ENCODE peak calls at places on chromosomes 6 and 20, in five cellular contexts. N is effector memory CD4-positive, alpha-beta T cell; D is uterus; Y is tibial nerve; V is IMR-90. H is an unnamed sample. For H3K4me1, the result is how much of the 10 kb centered on the place peaks cover.

GRCh38 chr6:125111219-125111983 is 42.2 kb upstream of the TPD52L1 start:
- DNase-seq in N (no peak), D (no peak), Y (no peak), V (no peak), H (no peak)

GRCh38 chr6:32843321-32843978 is 397 bp downstream of the PSMB8 start:
- DNase-seq in N (no peak), D (no peak), Y (no peak), V (no peak), H (no peak)

GRCh38 chr6:46035242-46035641 is 19.6 kb upstream of the CLIC5 start:
- DNase-seq in N (no peak), D (no peak), Y (no peak), V (no peak), H (no peak)

GRCh38 chr6:123564363-123564762 is 72.4 kb downstream of the TRDN start:
- DNase-seq in N (no peak), D (no peak), Y (no peak), V (no peak), H (no peak)

GRCh38 chr6:147941143-147941542 is 401.5 kb upstream of the SASH1 start:
- DNase-seq in N (no peak), D (no peak), Y (no peak), V (no peak), H (no peak)

GRCh38 chr6:167863897-167864296 is 37.2 kb downstream of the AFDN start:
- DNase-seq in N (no peak), D (no peak), Y (no peak), V (no peak), H (no peak)

GRCh38 chr20:38129893-38130609 is 35.0 kb downstream of the TGM2 start:
- DNase-seq in N (no peak), D (no peak), Y (no peak), V (no peak), H (no peak)

GRCh38 chr6:11140061-11140460 is 28.5 kb upstream of the ERVFRD-1 start:
- DNase-seq in N (no peak), D (no peak), Y (no peak), V (peak), H (no peak)

GRCh38 chr6:63504777-63505384 is 67.4 kb upstream of the LOC128125822 start:
- DNase-seq in N (no peak), D (no peak), Y (no peak), V (no peak), H (no peak)

GRCh38 chr20:60525397-60525796 is 567.2 kb downstream of the CDH26 start:
- DNase-seq in N (no peak), D (no peak), Y (no peak), V (no peak), H (no peak)

GRCh38 chr6:142356271-142356938 is 54.6 kb downstream of the ADGRG6 start:
- DNase-seq in N (no peak), D (no peak), Y (no peak), V (peak), H (no peak)

GRCh38 chr6:49454787-49455709 is 8.0 kb downstream of the MMUT start:
- DNase-seq in N (no peak), D (no peak), Y (no peak), V (no peak), H (no peak)

GRCh38 chr6:21808551-21809181 is 215.1 kb downstream of the SOX4 start:
- DNase-seq in N (no peak), D (peak), Y (no peak), V (no peak), H (no peak)

GRCh38 chr6:52317841-52318581 is 33.5 kb upstream of the MCM3 start:
- DNase-seq in N (no peak), D (no peak), Y (no peak), V (peak), H (no peak)

GRCh38 chr6:26051683-26052310 is 35.4 kb upstream of the HFE start:
- DNase-seq in N (no peak), D (no peak), Y (no peak), V (no peak), H (no peak)

GRCh38 chr6:137234505-137234863 is 15.3 kb upstream of the IFNGR1 start:
- DNase-seq in N (no peak), D (no peak), Y (no peak), V (no peak), H (no peak)

GRCh38 chr6:146297815-146298214 is 245.8 kb upstream of the RAB32 start:
- DNase-seq in N (no peak), D (no peak), Y (no peak), V (no peak), H (no peak)

GRCh38 chr20:4483481-4483880 is 238.2 kb upstream of the PRND start:
- DNase-seq in N (no peak), D (no peak), Y (no peak), V (peak), H (no peak)

GRCh38 chr20:23832775-23833508 is 6.4 kb upstream of the CST2 start:
- DNase-seq in N (no peak), D (no peak), Y (no peak), V (no peak), H (no peak)

GRCh38 chr6:35084511-35085203 is 56.5 kb downstream of the TCP11 start:
- DNase-seq in N (no peak), D (no peak), Y (no peak), V (no peak), H (peak)

GRCh38 chr6:29926081-29926794 is 16.1 kb upstream of the HLA-A start:
- DNase-seq in N (peak), D (peak), Y (no peak), V (peak), H (no peak)

GRCh38 chr20:58138395-58138794 is 90.1 kb downstream of the ANKRD60 start:
- DNase-seq in N (no peak), D (no peak), Y (no peak), V (no peak), H (peak)

DNA sequence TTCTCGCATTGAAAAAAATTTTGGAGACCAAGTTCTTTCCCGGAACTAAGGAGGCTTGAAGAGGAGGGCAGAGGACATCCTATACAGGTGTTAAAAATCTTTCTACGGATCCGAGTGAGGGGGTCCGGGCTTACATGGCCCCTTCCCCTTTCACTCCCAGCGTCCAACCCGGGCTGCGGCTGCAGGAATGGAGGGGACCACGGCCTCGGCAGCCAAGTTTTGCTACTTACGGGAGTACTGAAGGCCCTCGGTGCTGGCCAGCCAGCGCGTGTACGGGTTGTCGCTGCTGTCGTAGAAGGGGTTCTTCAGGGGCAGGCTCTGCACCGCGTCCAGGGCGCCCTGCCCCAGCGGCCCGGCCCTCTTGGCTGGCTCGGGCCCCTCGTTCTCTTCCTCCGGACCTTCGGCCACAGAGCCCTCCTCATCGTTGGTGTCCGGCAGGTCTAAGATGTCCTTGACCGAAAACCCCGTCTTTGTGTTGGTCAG is 642 bp downstream of the NKX2-2 start:
- DNase-seq in N (no peak), D (no peak), Y (no peak), V (no peak), H (no peak)
- H3K4me1 ChIP-seq in N (half or more), D (under half), Y (under half), V (under half), H (half or more)

DNA sequence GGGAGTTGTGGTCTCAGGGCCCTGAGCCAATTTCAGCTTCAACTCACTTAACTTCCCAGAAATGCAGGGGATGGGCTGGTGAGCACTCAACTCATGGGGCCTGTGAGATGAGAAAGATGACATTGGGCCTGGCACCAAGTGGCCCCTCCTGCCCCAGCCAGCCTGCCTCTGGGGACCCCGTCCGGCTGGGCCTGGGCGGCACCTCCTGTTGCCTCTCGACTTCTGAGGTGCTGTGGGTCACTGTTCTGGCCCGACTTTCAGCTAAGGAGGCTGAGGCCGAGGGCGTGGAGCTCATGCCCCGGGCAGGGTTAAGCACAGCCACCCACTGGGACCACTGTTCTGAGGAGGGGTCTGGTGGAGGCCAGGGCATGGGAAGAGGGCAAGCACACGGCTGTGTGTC is 6.7 kb downstream of the RGS19 start:
- DNase-seq in N (no peak), D (no peak), Y (no peak), V (no peak), H (no peak)
- H3K4me1 ChIP-seq in N (under half), D (under half), Y (under half), V (under half), H (under half)

GRCh38 chr20:46400828-46401477 is 5.5 kb downstream of the ELMO2 start:
- DNase-seq in N (peak), D (no peak), Y (no peak), V (peak), H (no peak)
- H3K4me1 ChIP-seq in N (half or more), D (under half), Y (under half), V (under half), H (half or more)

DNA sequence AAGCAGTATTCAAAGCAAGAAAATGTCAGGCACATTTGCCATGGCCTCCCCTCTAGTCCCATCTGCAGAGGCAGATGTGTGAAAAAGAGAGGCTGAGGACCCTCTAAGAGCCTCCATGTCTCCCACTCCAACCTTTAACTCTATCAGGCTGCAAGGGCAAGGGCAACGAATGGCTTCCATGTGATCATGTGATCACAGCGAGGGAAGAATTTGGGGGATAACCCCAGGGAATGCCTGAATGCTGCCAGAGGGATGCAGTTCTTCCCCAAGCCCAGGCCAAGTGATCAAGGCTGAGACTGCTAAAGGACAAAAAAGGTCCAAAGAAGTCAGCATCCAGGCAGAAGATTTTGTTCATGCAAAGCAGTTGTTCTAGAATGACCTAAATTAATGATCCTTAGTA is 4.9 kb downstream of the CHD6 start:
- DNase-seq in N (no peak), D (no peak), Y (no peak), V (no peak), H (no peak)
- H3K4me1 ChIP-seq in N (under half), D (under half), Y (under half), V (under half), H (under half)

GRCh38 chr6:109516929-109517328 is 33.9 kb upstream of the ZBTB24 start:
- DNase-seq in N (no peak), D (no peak), Y (no peak), V (no peak), H (no peak)

GRCh38 chr6:109512271-109512817 is 29.3 kb upstream of the ZBTB24 start:
- DNase-seq in N (no peak), D (no peak), Y (no peak), V (no peak), H (no peak)

GRCh38 chr6:109513571-109514071 is 30.6 kb upstream of the ZBTB24 start:
- DNase-seq in N (no peak), D (no peak), Y (no peak), V (peak), H (no peak)

GRCh38 chr6:109514946-109515345 is 31.9 kb upstream of the ZBTB24 start:
- DNase-seq in N (no peak), D (no peak), Y (no peak), V (no peak), H (no peak)

DNA sequence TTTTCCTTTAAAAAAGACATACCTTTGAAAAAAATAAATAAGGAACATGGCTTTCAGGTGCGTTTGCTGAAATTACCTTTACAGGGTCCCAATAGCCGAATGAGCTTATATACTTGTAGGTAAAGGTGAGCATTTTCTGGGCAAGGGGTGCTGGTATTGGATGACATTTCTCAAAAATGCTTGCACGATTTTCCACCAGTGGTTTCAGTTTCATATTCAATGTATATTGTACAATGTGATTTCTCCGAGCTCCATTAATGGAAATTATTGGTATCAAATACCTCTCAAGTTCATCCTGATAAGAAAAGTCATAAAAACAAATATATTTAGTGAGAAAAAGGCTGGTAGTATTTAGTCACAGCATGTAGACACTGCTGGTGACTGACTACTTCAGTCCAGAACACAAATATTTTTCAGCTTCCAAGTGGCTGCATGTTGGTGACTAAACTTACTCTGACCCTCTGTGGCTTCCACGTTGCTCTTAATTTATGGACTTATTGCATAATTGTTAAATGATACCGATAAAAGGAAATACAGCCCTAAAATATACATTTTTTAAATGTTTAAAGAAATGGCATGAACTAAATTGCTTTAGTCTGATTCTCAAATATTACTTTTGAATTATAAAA is 32.9 kb upstream of the ZBTB24 start:
- DNase-seq in N (no peak), D (no peak), Y (no peak), V (no peak), H (no peak)
- H3K4me1 ChIP-seq in N (under half), D (under half), Y (under half), V (under half), H (under half)

DNA sequence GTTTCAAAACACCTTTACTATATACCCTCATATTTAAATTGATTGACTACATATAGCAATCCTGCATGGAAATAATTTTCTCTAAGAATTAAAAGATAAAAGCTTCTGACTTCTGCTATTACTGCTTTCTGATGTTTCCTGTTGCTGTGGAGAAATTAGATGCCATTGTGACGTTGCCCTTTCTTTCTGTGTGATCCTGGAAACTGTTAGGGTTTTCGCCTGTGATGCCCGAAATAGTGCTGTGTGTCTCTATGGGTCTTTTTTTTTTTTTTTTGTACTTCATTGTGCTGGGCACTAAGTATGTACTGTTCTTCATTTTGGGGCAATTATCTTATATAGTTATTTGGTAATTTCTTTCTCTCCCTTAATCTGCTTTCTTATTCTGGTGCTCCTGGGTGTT is 205.0 kb downstream of the ARID1B start:
- DNase-seq in N (no peak), D (no peak), Y (no peak), V (no peak), H (no peak)
- H3K4me1 ChIP-seq in N (under half), D (under half), Y (under half), V (under half), H (under half)